ENCODE peak calls at places on chromosome 10, in nine cellular contexts. P is stomach, F is Panc1, I is tibial nerve, Q is heart right ventricle, D is AG04450, L is ascending aorta, E is cardiac muscle cell, K is HCT116. W is an unnamed sample. For H3K27me3, the result is how much of the 10 kb centered on the place peaks cover.

GRCh38 chr10:90862908-90863514 is 5.2 kb upstream of the HTR7 start:
- DNase-seq in P (no peak), F (peak), I (no peak), Q (no peak), D (no peak), L (no peak), E (peak), K (no peak), W (no peak)

GRCh38 chr10:116692225-116692624 is 50.1 kb downstream of the HSPA12A start:
- DNase-seq in P (no peak), F (no peak), I (no peak), Q (no peak), D (no peak), L (no peak), E (no peak), K (no peak), W (no peak)

GRCh38 chr10:63783882-63784281 is 262.7 kb downstream of the REEP3 start:
- DNase-seq in P (no peak), F (no peak), I (no peak), Q (no peak), D (no peak), L (no peak), E (no peak), K (no peak), W (no peak)

GRCh38 chr10:25766687-25767221 is 167.3 kb upstream of the MYO3A start:
- DNase-seq in P (no peak), F (no peak), I (no peak), Q (no peak), D (no peak), L (no peak), E (peak), K (no peak), W (no peak)

GRCh38 chr10:119759832-119760231 is 34.0 kb downstream of the INPP5F start:
- DNase-seq in P (no peak), F (no peak), I (no peak), Q (no peak), D (no peak), L (no peak), E (no peak), K (no peak), W (no peak)

GRCh38 chr10:98125940-98126631 is 8.4 kb upstream of the R3HCC1L start:
- DNase-seq in P (no peak), F (no peak), I (no peak), Q (no peak), D (no peak), L (no peak), E (no peak), K (no peak), W (no peak)

GRCh38 chr10:44978570-44979280 is at the start of gene DEPP1:
- DNase-seq in P (peak), F (peak), I (peak), Q (peak), D (peak), L (peak), E (peak), K (peak), W (no peak)

GRCh38 chr10:129647563-129647962 is 180.5 kb downstream of the MGMT start:
- DNase-seq in P (no peak), F (no peak), I (no peak), Q (no peak), D (no peak), L (no peak), E (no peak), K (no peak), W (no peak)

GRCh38 chr10:60759181-60759580 is 19.1 kb upstream of the CDK1 start:
- DNase-seq in P (no peak), F (no peak), I (no peak), Q (no peak), D (no peak), L (no peak), E (no peak), K (no peak), W (no peak)

GRCh38 chr10:11511325-11511724 is 100.1 kb downstream of the USP6NL start:
- DNase-seq in P (no peak), F (no peak), I (no peak), Q (no peak), D (no peak), L (no peak), E (no peak), K (no peak), W (no peak)

GRCh38 chr10:99742701-99743100 is 10.7 kb downstream of the CUTC start:
- DNase-seq in P (no peak), F (no peak), I (no peak), Q (no peak), D (no peak), L (no peak), E (no peak), K (no peak), W (no peak)

GRCh38 chr10:79344502-79345195 is 2.6 kb upstream of the PPIF start:
- DNase-seq in P (peak), F (no peak), I (no peak), Q (no peak), D (no peak), L (no peak), E (no peak), K (no peak), W (no peak)

DNA sequence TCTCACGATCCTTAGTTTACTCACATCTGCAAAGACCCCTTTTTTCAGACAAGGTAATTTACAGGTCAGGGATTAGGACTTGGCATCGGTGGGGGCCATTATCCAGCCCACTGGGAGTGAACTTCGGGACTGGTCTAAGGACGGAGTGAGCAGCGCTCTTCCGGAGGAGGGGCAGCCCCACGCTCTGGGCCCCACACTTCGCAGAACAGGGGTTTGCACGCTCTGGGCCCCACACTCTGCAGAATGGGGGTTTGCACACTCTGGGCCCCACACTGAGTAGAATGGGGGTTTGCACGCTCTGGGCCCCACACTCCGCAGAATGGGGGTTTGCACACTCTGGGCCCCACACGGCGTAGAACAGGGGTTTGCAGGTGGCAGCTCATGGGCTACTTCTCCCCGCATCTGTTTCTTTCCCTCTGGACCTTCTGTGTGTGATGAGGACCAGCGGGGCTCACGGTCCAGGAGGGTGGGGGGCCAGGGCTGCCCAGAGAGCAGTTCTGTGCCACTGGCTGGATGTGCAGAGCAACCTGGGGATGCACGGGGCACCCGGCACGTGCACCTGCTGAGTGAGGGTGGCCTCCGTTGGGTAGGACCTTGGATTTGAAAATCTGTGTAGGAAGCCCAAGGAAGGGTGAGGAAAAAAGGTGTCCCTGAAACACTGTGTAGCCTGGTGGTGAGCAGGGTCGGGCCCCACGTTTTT is 134.8 kb downstream of the WDR37 start:
- DNase-seq in P (no peak), F (no peak), I (no peak), Q (no peak), D (no peak), L (no peak), E (no peak), K (no peak), W (no peak)
- H3K27me3 ChIP-seq in P (under half), F (under half), I (under half), Q (under half), D (under half), L (under half), E (under half), K (under half), W (under half)

GRCh38 chr10:76040107-76040829 is 608.8 kb downstream of the LRMDA start:
- DNase-seq in P (no peak), F (no peak), I (no peak), Q (no peak), D (no peak), L (no peak), E (no peak), K (no peak), W (no peak)
- TF ChIP-seq CTCF in P (no peak), F (no peak), I (no peak), Q (no peak), D (no peak), L (no peak), E (peak), K (peak), W (no peak)

DNA sequence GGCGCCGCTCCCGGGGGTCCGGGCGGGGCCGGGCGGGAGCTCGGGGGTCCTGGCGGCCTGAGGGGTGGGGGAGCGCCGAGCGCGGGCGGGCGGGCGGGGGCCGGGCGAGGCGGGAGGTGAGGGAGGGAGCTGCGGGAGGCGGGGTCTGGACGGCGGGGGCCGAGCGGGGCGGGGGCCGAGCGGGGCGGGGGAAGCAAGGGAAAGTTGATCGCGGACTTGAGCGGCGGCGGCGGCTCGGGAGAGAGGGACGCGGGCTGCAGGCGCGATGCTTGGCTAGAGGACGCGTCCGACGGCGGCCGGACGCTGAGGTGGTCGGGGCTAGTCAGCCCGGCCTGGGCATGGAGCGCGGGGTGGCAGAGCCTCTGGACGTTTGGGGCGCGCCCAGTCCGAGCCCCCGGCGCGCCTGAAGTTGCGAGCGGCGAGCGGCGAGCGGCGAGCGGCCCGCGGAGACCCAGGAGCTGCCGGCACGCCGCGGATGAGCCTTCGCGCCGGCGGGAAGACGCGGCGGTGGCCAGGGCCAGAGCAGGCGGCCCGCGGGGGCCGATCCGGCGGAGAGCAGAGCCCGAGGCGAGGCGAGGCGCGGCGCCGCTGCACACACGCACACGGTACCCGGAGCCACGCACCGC is at the start of gene CDH23:
- DNase-seq in P (peak), F (no peak), I (no peak), Q (peak), D (no peak), L (no peak), E (peak), K (no peak), W (no peak)
- H3K27ac ChIP-seq in P (no peak), F (no peak), I (peak), Q (peak), D (no peak), L (no peak), E (no peak), K (no peak), W (no peak)

DNA sequence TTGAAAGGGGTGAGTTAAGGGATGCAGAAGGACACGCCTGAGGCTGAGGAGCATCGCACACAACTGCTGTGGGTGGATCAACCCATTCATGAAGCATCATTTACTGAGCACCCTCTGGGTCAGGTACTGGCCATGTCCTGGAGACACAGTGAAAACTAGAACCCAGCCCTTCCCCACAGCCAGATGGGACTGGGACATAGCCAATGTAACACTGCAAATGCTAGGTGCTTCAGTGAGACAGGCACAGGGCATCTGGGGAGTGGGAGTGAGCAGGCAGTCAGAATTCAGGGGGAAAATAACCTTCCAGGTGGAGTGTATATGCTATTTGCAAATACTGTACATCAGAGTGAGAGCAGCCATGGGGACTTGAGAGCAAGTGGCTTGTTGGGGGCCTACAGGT is 112.2 kb downstream of the WDFY4 start:
- DNase-seq in P (no peak), F (no peak), I (no peak), Q (no peak), D (no peak), L (no peak), E (no peak), K (no peak), W (no peak)
- H3K27me3 ChIP-seq in P (under half), F (under half), I (under half), Q (under half), D (under half), L (under half), E (under half), K (under half), W (under half)

GRCh38 chr10:122162566-122163181 is 108.4 kb upstream of the BTBD16 start:
- DNase-seq in P (peak), F (no peak), I (no peak), Q (no peak), D (no peak), L (no peak), E (no peak), K (no peak), W (no peak)
- TF ChIP-seq CTCF in P (peak), F (no peak), I (no peak), Q (no peak), D (peak), L (no peak), E (peak), K (peak), W (no peak)

GRCh38 chr10:103697787-103698186 is 157.6 kb downstream of the SH3PXD2A start:
- DNase-seq in P (no peak), F (no peak), I (no peak), Q (no peak), D (no peak), L (no peak), E (no peak), K (no peak), W (no peak)
- H3K27ac ChIP-seq in P (peak), F (no peak), I (peak), Q (no peak), D (no peak), L (peak), E (no peak), K (no peak), W (no peak)